ENCODE peak calls at places on chromosomes 2 and 18, in five cellular contexts. O is activated CD8-positive, alpha-beta T cell treated with anti-CD3 and anti-CD28 coated beads for 36 hours; I is GM12865; B is MM.1S; T is AG04450. C is an unnamed sample.
A peak's percentile ranks its signal among the peaks of the same experiment; 100 is the strongest.

GRCh38 chr2:188853307-188853706 is 120.9 kb upstream of the COL3A1 start:
- DNase-seq in O (no peak), I (no peak), B (no peak), T (peak; percentile 89), C (no peak)

GRCh38 chr18:7023581-7023980 is 94.0 kb downstream of the LAMA1 start:
- DNase-seq in O (no peak), I (no peak), B (no peak), T (no peak), C (no peak)

GRCh38 chr2:191804711-191805230 is 42.1 kb downstream of the CAVIN2 start:
- DNase-seq in O (no peak), I (no peak), B (no peak), T (no peak), C (no peak)

GRCh38 chr2:96884299-96885156 is 14.6 kb upstream of the SEMA4C start:
- DNase-seq in O (no peak), I (no peak), B (no peak), T (no peak), C (no peak)

GRCh38 chr2:188974184-188974583 is at the start of gene COL3A1:
- DNase-seq in O (no peak), I (no peak), B (no peak), T (peak; percentile 71), C (no peak)

GRCh38 chr2:11029136-11029535 is 117.4 kb downstream of the KCNF1 start:
- DNase-seq in O (no peak), I (no peak), B (no peak), T (no peak), C (no peak)

GRCh38 chr2:101325425-101325824 is 16.9 kb upstream of the RNF149 start:
- DNase-seq in O (no peak), I (no peak), B (no peak), T (no peak), C (no peak)

GRCh38 chr2:165469417-165469816 is at the start of gene CSRNP3:
- DNase-seq in O (no peak), I (no peak), B (no peak), T (peak; percentile 51), C (no peak)

GRCh38 chr2:190578158-190579057 is 43.9 kb upstream of the NEMP2 start:
- DNase-seq in O (peak; percentile 14), I (no peak), B (no peak), T (no peak), C (no peak)

GRCh38 chr18:45243347-45244095 is 371.8 kb upstream of the SLC14A2 start:
- DNase-seq in O (no peak), I (no peak), B (no peak), T (no peak), C (no peak)

GRCh38 chr18:34543356-34543755 is 166.7 kb upstream of the DTNA start:
- DNase-seq in O (no peak), I (no peak), B (no peak), T (no peak), C (no peak)

GRCh38 chr2:187547353-187547979 is 6.8 kb downstream of the TFPI start:
- DNase-seq in O (no peak), I (no peak), B (no peak), T (peak; percentile 81), C (no peak)

GRCh38 chr2:109063326-109063670 is 65.7 kb upstream of the SH3RF3 start:
- DNase-seq in O (peak; percentile 8), I (no peak), B (no peak), T (no peak), C (no peak)

GRCh38 chr2:122663737-122664136 is 908.3 kb downstream of the TSN start:
- DNase-seq in O (no peak), I (no peak), B (no peak), T (no peak), C (no peak)

GRCh38 chr2:97348841-97349240 is 235.9 kb downstream of the ANKRD36 start:
- DNase-seq in O (no peak), I (no peak), B (no peak), T (no peak), C (no peak)

GRCh38 chr2:2574401-2575184 is 243.5 kb upstream of the MYT1L start:
- DNase-seq in O (no peak), I (no peak), B (no peak), T (no peak), C (no peak)

GRCh38 chr18:59651071-59651470 is 46.2 kb downstream of the CCBE1 start:
- DNase-seq in O (no peak), I (no peak), B (no peak), T (no peak), C (no peak)

GRCh38 chr18:45728341-45729010 is 4.5 kb downstream of the SLC14A1 start:
- DNase-seq in O (no peak), I (no peak), B (no peak), T (no peak), C (no peak)

GRCh38 chr2:65869286-65869685 is 436.9 kb upstream of the SPRED2 start:
- DNase-seq in O (no peak), I (no peak), B (no peak), T (no peak), C (no peak)

DNA sequence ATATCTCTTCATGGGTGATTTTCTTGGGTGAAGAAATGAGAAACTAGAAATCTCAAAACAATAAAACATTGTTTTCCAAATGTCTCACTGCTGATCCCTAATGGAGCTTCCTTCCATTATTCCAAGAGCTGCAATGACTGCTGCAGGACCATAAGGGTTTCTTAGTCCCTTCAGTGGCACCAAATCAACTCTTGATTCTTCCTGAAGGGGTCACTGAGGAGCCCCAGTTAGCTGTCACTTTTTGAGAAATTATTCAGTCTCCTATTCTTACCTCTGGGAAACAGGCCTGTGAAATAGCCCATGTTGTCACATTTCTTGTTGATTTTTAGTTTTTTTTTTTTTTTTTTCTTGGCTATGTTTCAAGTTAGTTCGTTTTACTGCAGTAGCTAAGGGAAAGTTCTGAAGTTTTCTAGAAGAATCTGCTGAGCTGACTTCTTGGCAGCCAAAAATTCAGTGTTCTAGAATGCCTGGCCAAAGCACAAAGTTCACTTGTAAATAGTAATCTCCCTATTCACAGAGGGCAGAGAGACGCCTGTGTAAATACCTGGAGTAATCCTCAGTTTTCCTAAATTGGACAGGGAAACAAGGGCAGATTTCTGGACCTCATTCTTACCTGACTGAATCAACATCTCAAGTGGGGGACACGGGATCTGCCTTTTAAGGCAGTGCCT is 480.0 kb downstream of the RIT2 start:
- DNase-seq in O (no peak), I (no peak), B (no peak), T (no peak), C (no peak)
- TF ChIP-seq CTCF in O (no peak), I (no peak), B (no peak), T (no peak), C (no peak)

GRCh38 chr2:169464508-169465386 is 14.5 kb upstream of the BBS5 start:
- DNase-seq in O (no peak), I (no peak), B (no peak), T (no peak), C (no peak)

GRCh38 chr2:169462896-169463695 is 16.2 kb upstream of the BBS5 start:
- DNase-seq in O (no peak), I (no peak), B (no peak), T (peak; percentile 61), C (no peak)

GRCh38 chr2:169472249-169472648 is 7.0 kb upstream of the BBS5 start:
- DNase-seq in O (no peak), I (no peak), B (no peak), T (no peak), C (no peak)

GRCh38 chr2:169469952-169470572 is 9.2 kb upstream of the BBS5 start:
- DNase-seq in O (no peak), I (no peak), B (no peak), T (no peak), C (no peak)

DNA sequence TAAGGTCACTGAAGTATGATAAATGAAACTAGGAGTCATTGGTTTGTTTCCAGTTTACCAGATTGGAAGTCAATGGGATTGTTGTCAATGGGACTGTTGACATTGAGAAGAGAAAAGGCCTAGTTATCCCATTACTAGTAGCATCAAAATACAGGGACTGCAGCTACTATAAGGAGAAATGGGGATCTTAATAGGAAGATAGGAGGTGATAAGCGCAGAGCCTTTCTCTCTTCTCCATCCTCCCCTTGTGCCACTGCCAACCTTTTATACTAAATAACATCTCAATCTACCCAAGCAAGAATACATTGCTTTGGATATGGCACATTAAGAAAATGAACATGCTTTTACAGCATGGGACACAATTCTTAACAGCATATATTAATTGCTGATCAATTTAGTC is 10.5 kb upstream of the BBS5 start:
- DNase-seq in O (no peak), I (no peak), B (no peak), T (no peak), C (no peak)
- TF ChIP-seq CTCF in O (no peak), I (no peak), B (no peak), T (no peak), C (no peak)

DNA sequence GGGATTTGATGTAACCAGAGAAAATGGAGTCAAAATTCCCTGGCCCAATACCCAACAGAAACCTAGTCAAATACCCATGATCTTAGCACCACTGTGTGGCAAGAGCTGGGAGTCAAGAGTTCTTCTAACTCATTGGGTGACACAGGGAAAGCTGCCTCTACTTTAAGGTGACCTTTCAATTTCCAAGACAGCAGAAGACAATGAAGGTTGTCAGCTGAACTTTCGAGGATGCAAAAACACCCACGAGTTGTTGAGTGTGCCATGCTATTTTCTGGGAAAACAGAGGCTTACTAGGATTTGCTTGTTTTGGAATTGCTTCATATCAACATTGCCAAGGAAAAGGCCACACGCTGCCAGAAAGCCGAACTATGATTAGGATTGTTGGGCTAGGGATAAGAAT is 61.6 kb upstream of the CYRIA start:
- DNase-seq in O (no peak), I (no peak), B (no peak), T (no peak), C (no peak)
- TF ChIP-seq CTCF in O (no peak), I (no peak), B (no peak), T (peak; percentile 24), C (no peak)

DNA sequence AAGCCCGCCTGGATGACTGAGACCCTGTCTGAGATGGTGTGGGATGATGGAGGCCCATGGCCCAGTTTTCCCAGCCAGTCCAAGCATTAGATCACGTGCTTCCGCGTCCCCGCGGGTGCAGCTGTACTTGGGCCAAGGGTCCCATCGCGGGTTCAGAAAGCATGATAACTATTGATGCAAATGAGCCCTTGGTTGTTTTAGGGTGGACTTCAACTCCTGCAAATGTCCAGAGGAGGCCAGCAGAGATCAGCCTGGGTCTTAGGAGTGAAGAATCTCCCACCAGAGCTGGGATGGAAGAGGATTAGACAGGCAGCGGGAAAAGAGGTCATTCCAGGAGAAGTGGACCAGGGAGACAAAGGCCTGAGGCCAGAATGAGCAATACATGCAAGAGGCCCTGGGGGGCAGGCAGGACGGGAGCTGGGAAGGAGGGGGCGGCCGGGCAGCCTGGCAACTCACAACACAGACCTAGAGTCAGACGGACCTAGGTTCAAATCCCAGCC is 89.9 kb upstream of the TMEM247 start:
- DNase-seq in O (no peak), I (no peak), B (no peak), T (no peak), C (no peak)
- TF ChIP-seq CTCF in O (no peak), I (no peak), B (no peak), T (peak; percentile 18), C (no peak)

GRCh38 chr18:32271649-32272324 is 81.9 kb downstream of the MEP1B start:
- DNase-seq in O (peak; percentile 4), I (peak; percentile 38), B (peak; percentile 40), T (peak; percentile 3), C (peak; percentile 63)
- TF ChIP-seq CTCF in O (peak; percentile 52), I (peak; percentile 53), B (peak; percentile 77), T (peak; percentile 82), C (peak; percentile 67)

GRCh38 chr2:75865083-75865482 is 154.4 kb upstream of the GCFC2 start:
- DNase-seq in O (no peak), I (no peak), B (no peak), T (no peak), C (no peak)
- TF ChIP-seq CTCF in O (no peak), I (no peak), B (no peak), T (no peak), C (no peak)

GRCh38 chr2:44804406-44805235 is 136.9 kb upstream of the SIX3 start:
- DNase-seq in O (no peak), I (no peak), B (no peak), T (no peak), C (no peak)
- TF ChIP-seq CTCF in O (no peak), I (no peak), B (no peak), T (no peak), C (no peak)

GRCh38 chr18:79936641-79937040 is 14.8 kb downstream of the SLC66A2 start:
- DNase-seq in O (no peak), I (no peak), B (no peak), T (no peak), C (no peak)
- TF ChIP-seq CTCF in O (no peak), I (no peak), B (no peak), T (no peak), C (no peak)